ENCODE peak calls at places on chromosomes 1 and 21, in five cellular contexts. N is IMR-90, W is mesenchymal stem cell, Z is epithelial cell of esophagus, R is GM12864. F is an unnamed sample.

GRCh38 chr1:169381162-169381561 is 13.2 kb downstream of the BLZF1 start:
- DNase-seq in N (no peak), W (no peak), Z (no peak), R (no peak), F (no peak)

GRCh38 chr1:30027247-30027646 is 696.1 kb downstream of the MATN1 start:
- DNase-seq in N (no peak), W (no peak), Z (no peak), R (no peak), F (no peak)

GRCh38 chr1:60041783-60042182 is 31.8 kb downstream of the C1orf87 start:
- DNase-seq in N (no peak), W (no peak), Z (no peak), R (no peak), F (no peak)

GRCh38 chr1:156851779-156852413 is 7.0 kb downstream of the INSRR start:
- DNase-seq in N (no peak), W (no peak), Z (no peak), R (no peak), F (peak)

GRCh38 chr1:198491028-198491427 is 49.5 kb downstream of the ATP6V1G3 start:
- DNase-seq in N (no peak), W (no peak), Z (no peak), R (no peak), F (no peak)

GRCh38 chr1:209486861-209487260 is 96.7 kb upstream of the CAMK1G start:
- DNase-seq in N (peak), W (peak), Z (peak), R (no peak), F (no peak)

GRCh38 chr21:42681296-42682206 is 28.1 kb downstream of the PDE9A start:
- DNase-seq in N (no peak), W (no peak), Z (no peak), R (no peak), F (no peak)

GRCh38 chr1:9840176-9840575 is 16.4 kb upstream of the CLSTN1 start:
- DNase-seq in N (no peak), W (no peak), Z (peak), R (no peak), F (no peak)

GRCh38 chr1:228339059-228339704 is 67.5 kb downstream of the TRIM11 start:
- DNase-seq in N (no peak), W (no peak), Z (no peak), R (no peak), F (no peak)

GRCh38 chr1:99306644-99307043 is 42.4 kb downstream of the PLPPR4 start:
- DNase-seq in N (no peak), W (no peak), Z (no peak), R (no peak), F (no peak)

GRCh38 chr1:205301220-205301821 is 20.2 kb downstream of the NUAK2 start:
- DNase-seq in N (peak), W (peak), Z (peak), R (no peak), F (peak)

GRCh38 chr1:108316545-108316944 is 72.7 kb upstream of the NBPF4 start:
- DNase-seq in N (peak), W (peak), Z (peak), R (no peak), F (no peak)

GRCh38 chr1:20663365-20663764 is 2.2 kb upstream of the DDOST start:
- DNase-seq in N (no peak), W (no peak), Z (no peak), R (no peak), F (no peak)

GRCh38 chr1:115506523-115507255 is 135.1 kb upstream of the VANGL1 start:
- DNase-seq in N (no peak), W (no peak), Z (peak), R (no peak), F (no peak)

GRCh38 chr1:174022080-174022975 is at the start of gene RC3H1:
- DNase-seq in N (peak), W (peak), Z (peak), R (peak), F (peak)

GRCh38 chr1:10941891-10942541 is 70.4 kb upstream of the TARDBP start:
- DNase-seq in N (no peak), W (peak), Z (peak), R (no peak), F (peak)

GRCh38 chr1:182303778-182304177 is 87.8 kb downstream of the GLUL start:
- DNase-seq in N (no peak), W (no peak), Z (no peak), R (peak), F (no peak)
- H3K4me3 ChIP-seq in N (no peak), W (no peak), Z (no peak), R (no peak), F (no peak)

DNA sequence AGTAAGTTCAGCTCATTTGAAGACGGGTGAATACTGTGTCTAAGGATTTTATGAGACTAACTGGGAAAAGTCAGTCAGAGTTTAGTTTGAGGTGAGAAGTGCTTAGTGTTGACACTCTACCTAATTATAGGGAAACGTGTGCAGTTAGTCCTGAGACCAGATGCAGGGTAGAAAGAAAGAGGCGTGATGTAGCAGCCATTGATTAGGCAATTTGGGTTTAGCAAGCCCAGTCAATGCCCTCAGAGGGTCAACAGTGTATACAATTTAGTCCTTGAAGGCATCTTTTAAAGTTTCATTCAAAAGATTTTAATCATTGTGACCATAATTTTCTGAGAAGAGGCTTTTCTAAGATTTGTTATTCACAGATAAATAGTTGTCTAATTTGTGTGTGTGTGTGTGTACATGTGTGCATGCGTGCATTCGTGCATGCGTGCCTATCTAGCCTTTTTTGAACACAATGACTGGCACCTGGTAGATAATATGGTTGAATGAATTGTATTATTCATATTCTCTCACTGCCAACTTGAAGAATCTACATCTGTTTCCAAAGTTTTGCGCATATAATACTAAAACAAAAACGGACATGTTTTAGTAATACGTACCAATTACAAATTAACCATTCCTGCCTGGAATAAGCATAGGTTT is 332.9 kb downstream of the SRGAP2C start:
- DNase-seq in N (no peak), W (no peak), Z (no peak), R (no peak), F (no peak)
- H3K4me3 ChIP-seq in N (no peak), W (no peak), Z (no peak), R (no peak), F (no peak)

GRCh38 chr1:202214089-202214843 is 20.7 kb downstream of the LGR6 start:
- DNase-seq in N (no peak), W (no peak), Z (no peak), R (no peak), F (peak)
- H3K4me3 ChIP-seq in N (no peak), W (peak), Z (peak), R (no peak), F (no peak)

DNA sequence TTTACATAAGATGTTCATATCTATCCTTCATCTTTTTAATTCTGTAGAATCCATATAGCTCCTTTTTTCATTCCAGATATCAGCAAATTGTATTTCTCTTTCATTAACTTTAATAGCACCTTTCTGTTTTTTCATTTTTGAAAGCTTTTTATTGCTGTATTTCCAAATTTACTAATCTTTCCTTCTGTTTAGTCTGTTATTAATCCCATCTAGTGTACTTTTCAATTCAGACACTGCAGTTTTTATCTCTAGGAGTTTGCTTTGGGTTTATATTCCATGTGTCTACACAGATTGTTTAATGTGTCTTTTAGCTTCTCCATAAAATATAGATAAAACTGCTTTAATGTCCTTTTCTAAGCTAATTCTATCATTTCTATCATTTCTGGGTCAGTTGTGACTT is 37.4 kb upstream of the GUCA2A start:
- DNase-seq in N (no peak), W (no peak), Z (no peak), R (no peak), F (no peak)
- H3K4me3 ChIP-seq in N (no peak), W (no peak), Z (no peak), R (no peak), F (no peak)

GRCh38 chr1:236841341-236841740 is 46.2 kb downstream of the MTR start:
- DNase-seq in N (no peak), W (no peak), Z (no peak), R (no peak), F (no peak)
- H3K4me3 ChIP-seq in N (no peak), W (no peak), Z (no peak), R (no peak), F (no peak)

GRCh38 chr1:19504796-19505693 is 19.7 kb upstream of the CAPZB start:
- DNase-seq in N (peak), W (peak), Z (no peak), R (no peak), F (no peak)
- H3K4me3 ChIP-seq in N (no peak), W (no peak), Z (no peak), R (no peak), F (no peak)

DNA sequence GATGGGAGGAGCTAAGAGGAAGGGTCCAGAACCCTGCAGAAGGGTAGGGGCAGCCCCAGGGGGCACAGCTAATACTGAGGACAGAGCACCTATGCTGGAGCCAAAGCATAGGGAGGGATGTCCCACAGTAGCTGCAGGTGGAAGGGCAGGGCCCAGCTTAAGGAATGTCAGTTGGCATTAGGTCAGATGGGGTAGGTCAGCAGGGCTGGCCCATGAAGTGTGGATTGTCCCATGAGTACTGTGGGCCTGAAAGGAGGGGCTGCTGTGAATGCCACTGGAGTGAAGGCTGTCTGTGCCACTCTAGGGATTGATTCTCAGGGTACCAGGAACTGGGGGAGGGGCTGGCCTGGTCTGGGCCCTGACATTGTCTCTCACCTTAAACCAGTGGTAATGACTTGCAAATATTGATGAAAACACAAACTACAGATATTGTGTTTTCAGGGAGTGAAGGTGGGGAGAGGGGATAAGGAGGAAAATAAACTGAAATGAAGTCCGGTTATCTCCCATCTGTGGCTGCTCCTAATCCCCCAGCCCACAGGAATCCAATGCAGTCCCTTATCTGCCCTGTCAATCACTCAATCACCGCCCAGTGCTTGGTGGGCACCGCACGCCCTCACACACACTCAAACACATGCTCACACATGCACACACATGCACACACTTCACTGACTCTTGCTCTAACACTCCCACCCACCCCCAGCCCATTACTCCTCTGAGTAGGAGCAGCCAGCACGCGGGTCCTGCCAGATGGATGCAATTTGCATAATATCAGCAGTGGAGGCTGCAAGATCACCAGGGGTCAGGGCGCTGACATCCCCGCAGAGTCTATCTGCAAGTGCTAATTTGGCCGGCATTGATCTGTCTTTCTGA is 27.8 kb downstream of the DMAP1 start:
- DNase-seq in N (no peak), W (no peak), Z (no peak), R (no peak), F (no peak)
- H3K4me3 ChIP-seq in N (no peak), W (no peak), Z (no peak), R (no peak), F (no peak)

GRCh38 chr1:1164361-1164700 is 9.3 kb upstream of the TTLL10 start:
- DNase-seq in N (no peak), W (no peak), Z (no peak), R (no peak), F (no peak)
- H3K4me3 ChIP-seq in N (no peak), W (no peak), Z (peak), R (no peak), F (peak)

GRCh38 chr1:77783141-77783540 is 3.7 kb downstream of the MIGA1 start:
- DNase-seq in N (no peak), W (no peak), Z (peak), R (no peak), F (no peak)

GRCh38 chr1:77776007-77776725 is 3.3 kb upstream of the MIGA1 start:
- DNase-seq in N (peak), W (no peak), Z (no peak), R (no peak), F (no peak)

GRCh38 chr1:77779529-77780281 is at the start of gene MIGA1:
- DNase-seq in N (peak), W (peak), Z (peak), R (peak), F (peak)

GRCh38 chr1:77781683-77782082 is 2.2 kb downstream of the MIGA1 start:
- DNase-seq in N (no peak), W (no peak), Z (no peak), R (no peak), F (no peak)
- H3K4me3 ChIP-seq in N (no peak), W (no peak), Z (no peak), R (no peak), F (no peak)

DNA sequence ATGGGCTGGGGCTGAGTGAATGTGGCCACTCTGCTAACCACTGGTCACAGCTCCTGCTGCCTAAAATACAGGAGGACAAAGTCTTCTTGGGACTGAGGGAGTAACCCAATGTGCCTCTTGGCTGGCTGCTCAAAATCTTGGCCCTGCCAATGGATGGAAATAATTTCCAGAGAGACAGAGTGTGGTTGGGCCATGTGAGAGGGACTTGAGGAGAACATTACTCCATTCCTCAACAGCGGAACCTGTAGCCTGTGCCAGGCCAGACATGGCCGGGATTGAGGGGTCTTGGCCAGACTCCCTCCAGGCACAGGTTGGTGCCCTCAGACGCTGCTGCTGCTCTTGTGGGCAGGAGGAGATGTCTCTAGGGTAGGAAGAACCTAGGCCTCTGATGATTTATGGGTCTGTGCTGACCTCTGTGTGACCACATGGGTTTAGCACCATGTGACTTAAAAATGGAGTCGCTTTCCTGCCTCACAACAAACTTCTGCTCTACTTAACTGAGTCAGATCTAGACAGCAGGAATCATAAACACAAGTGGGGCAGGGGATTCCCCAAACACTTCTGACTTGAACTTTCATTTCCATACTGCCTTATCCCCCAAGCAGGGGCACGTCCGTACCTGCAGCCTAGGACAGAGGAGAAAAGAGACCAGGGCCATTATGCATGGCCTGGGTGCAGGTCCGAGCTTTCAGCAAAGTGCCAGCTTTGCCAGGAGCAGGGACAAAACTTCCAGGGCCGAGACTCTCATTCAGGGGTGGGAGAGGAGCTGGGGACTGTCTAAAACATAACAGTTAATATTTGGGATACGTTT is 79.2 kb downstream of the CD34 start:
- DNase-seq in N (peak), W (peak), Z (peak), R (peak), F (no peak)
- H3K4me3 ChIP-seq in N (no peak), W (no peak), Z (no peak), R (no peak), F (no peak)